ENCODE peak calls at places on chromosome 13, in five cellular contexts. H is stomach, C is breast epithelium, D is IMR-90, Z is body of pancreas. O is an unnamed sample.

GRCh38 chr13:40993987-40994386 is 25.1 kb downstream of the ELF1 start:
- DNase-seq in H (peak; percentile 45), Z (peak; percentile 89), D (no peak), C (no peak), O (no peak)

GRCh38 chr13:92265408-92265807 is 867.0 kb downstream of the GPC5 start:
- DNase-seq in H (no peak), Z (no peak), D (peak; percentile 0), C (no peak), O (no peak)

GRCh38 chr13:37475151-37475550 is 123.4 kb downstream of the POSTN start:
- DNase-seq in C (no peak), D (peak; percentile 50), Z (no peak), H (no peak), O (no peak)

GRCh38 chr13:36193151-36193855 is 21.1 kb downstream of the SOHLH2 start:
- DNase-seq in D (no peak), Z (no peak), C (no peak), H (no peak), O (no peak)

GRCh38 chr13:34640179-34640929 is 301.7 kb upstream of the NBEA start:
- DNase-seq in D (no peak), C (no peak), H (no peak), Z (no peak), O (no peak)

GRCh38 chr13:68944272-68944671 is 1163.4 kb upstream of the ATXN8OS start:
- DNase-seq in H (no peak), Z (no peak), C (no peak), D (no peak), O (no peak)

GRCh38 chr13:45786293-45786920 is 65.1 kb downstream of the SIAH3 start:
- DNase-seq in D (no peak), Z (peak; percentile 56), C (no peak), H (peak; percentile 47), O (no peak)

GRCh38 chr13:114026128-114026880 is 52.4 kb upstream of the C13orf46 start:
- DNase-seq in Z (no peak), H (no peak), C (no peak), D (no peak), O (no peak)

GRCh38 chr13:108980237-108980636 is 350.8 kb downstream of the MYO16 start:
- DNase-seq in H (no peak), Z (no peak), D (no peak), C (no peak), O (no peak)

GRCh38 chr13:111470933-111471332 is 150.5 kb downstream of the TEX29 start:
- DNase-seq in H (no peak), D (no peak), Z (no peak), C (no peak), O (peak; percentile 5)

GRCh38 chr13:111913790-111914189 is 153.2 kb upstream of the SOX1 start:
- DNase-seq in D (no peak), C (no peak), Z (no peak), H (no peak), O (no peak)

GRCh38 chr13:97307882-97308624 is 85.9 kb downstream of the MBNL2 start:
- DNase-seq in D (peak; percentile 68), C (no peak), Z (peak; percentile 45), H (no peak), O (peak; percentile 70)

GRCh38 chr13:64075543-64076271 is 2660.1 kb upstream of the PCDH20 start:
- DNase-seq in D (no peak), Z (no peak), C (no peak), H (peak; percentile 18), O (peak; percentile 69)

GRCh38 chr13:90613076-90613795 is 734.3 kb upstream of the MIR17HG start:
- DNase-seq in H (no peak), Z (no peak), D (no peak), C (no peak), O (no peak)

DNA sequence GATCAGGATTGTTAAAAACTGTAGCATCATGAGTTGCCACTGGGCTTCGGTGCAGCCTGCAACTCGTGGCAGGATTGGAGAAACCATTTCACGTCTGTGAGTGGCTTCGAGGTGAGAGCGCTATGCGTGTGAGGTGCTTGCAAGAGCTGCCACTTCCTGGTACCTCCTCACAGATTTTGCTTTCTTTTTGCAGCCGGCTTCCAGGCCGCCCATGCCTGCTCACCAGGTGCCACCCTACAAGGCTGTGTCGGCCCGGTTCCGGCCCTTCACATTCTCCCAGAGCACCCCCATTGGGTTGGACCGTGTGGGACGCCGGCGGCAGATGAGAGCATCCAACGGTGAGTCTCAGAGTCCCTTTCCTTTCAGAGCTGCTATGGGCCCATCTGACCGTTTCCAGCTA is 57.9 kb upstream of the C1QTNF9 start:
- DNase-seq in Z (peak; percentile 31), D (no peak), C (no peak), H (no peak), O (no peak)
- TF ChIP-seq POLR2A in Z (no peak), D (no peak), C (no peak), H (no peak), O (no peak)

DNA sequence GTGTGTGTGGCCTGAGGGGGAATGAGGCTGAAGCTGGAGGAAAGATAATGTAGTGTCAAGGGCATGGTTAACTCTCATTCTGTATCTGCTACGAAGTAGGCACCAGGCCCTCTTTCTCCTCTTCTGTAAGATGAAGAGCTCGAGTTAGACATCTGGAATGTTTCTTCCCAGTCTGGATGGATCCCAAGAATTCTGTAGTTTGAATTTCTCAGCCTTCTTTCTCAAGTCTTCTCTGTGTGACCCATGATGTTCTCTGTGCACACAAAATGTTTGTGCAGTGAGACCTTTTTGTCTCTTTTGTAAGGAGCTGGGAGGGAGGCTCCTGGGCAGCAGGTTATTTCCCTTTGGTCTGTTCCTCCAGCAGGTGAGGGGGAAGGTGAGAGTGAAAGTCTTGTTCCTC is 13.7 kb downstream of the FGF9 start:
- DNase-seq in D (peak; percentile 51), H (no peak), C (no peak), Z (no peak), O (no peak)
- H3K4me1 ChIP-seq in D (peaks cover 10% of the 10 kb centered on the region), H (no peaks in the 10 kb centered on the region), C (no peaks in the 10 kb centered on the region), Z (no peaks in the 10 kb centered on the region), O (no peaks in the 10 kb centered on the region)

GRCh38 chr13:52454825-52455676 is at the start of gene CKAP2:
- DNase-seq in C (peak; percentile 91), Z (peak; percentile 96), D (peak; percentile 93), H (peak; percentile 94), O (peak; percentile 98)
- TF ChIP-seq POLR2A in C (peak; percentile 57), Z (peak; percentile 80), D (peak; percentile 77), H (no peak), O (peak; percentile 38)

DNA sequence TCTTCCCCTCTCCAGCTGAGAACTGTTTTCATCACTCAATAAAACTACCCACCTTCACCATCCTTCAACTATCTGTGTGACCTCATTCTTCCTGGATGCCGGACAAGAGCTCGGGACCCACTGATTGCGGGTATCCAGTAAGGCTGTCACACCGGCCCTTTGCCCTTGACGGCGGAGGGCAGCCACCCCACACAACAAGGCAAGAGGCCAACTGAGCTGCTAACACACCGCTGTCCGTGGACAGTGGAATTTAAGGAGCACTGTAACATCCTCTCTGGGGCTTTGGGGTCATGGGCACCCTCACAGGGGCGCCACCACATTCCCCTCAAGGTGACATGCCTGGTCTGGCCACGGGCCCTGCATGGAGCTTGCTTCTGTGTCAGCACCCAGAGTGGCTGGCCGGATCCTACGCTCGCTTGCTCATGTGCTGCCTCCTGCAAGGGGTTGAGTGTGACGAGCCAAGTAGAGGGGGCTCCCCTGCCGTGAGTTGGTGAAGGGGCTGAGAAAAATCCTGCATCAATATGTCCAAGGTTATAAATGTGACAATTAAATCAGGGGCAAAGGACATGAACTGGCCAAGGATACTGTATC is 31.4 kb downstream of the LHFPL6 start:
- DNase-seq in D (no peak), Z (no peak), H (no peak), C (no peak), O (no peak)
- H3K4me1 ChIP-seq in D (peaks cover 2% of the 10 kb centered on the region), Z (no peaks in the 10 kb centered on the region), H (no peaks in the 10 kb centered on the region), C (no peaks in the 10 kb centered on the region), O (no peaks in the 10 kb centered on the region)

GRCh38 chr13:99356216-99357089 is 49.3 kb upstream of the GPR183 start:
- DNase-seq in D (peak; percentile 87), Z (peak; percentile 56), H (no peak), C (no peak), O (peak; percentile 26)
- TF ChIP-seq POLR2A in D (no peak), Z (no peak), H (no peak), C (no peak), O (no peak)

DNA sequence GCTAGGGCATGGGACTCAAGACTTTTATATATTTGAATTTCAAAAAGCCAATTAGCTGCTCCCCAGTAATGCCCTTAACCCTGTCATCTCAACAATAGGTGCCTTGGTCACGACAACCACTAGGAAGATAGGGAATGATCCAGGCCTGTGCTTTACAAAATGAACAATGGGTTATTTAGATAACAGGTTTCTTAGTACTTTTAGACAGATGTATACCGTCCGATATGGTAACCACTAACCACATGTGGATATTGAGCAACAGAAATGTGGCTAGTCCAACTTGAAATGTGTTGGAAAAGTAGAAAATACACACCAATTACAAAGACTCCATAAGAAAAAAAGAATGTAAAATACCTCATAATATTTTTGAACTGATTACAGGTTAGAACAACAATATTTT is 201.2 kb downstream of the LHFPL6 start:
- DNase-seq in C (no peak), H (no peak), D (no peak), Z (no peak), O (no peak)
- H3K4me1 ChIP-seq in C (no peaks in the 10 kb centered on the region), H (no peaks in the 10 kb centered on the region), D (peaks cover 3% of the 10 kb centered on the region), Z (no peaks in the 10 kb centered on the region), O (peaks cover 23% of the 10 kb centered on the region)